ENCODE peak calls at places on chromosome 5, in six cellular contexts. W, G, Z, C, Y and X are unnamed samples.

GRCh38 chr5:62691946-62692345 is 113.3 kb downstream of the LRRC70 start:
- DNase-seq in G (no peak), Z (no peak), C (no peak), Y (no peak), W (no peak), X (no peak)

GRCh38 chr5:132273631-132274030 is 16.1 kb downstream of the PDLIM4 start:
- DNase-seq in C (no peak), Z (peak; percentile 15), Y (no peak), G (no peak), W (no peak), X (no peak)

GRCh38 chr5:36241636-36242533 is at the start of gene NADK2:
- DNase-seq in W (peak; percentile 98), C (peak; percentile 97), Y (peak; percentile 98), G (peak; percentile 98), Z (peak; percentile 95), X (peak; percentile 95)

GRCh38 chr5:167945542-167946384 is 345.7 kb upstream of the WWC1 start:
- DNase-seq in G (no peak), C (no peak), Z (peak; percentile 95), W (peak; percentile 84), Y (no peak), X (peak; percentile 46)

GRCh38 chr5:177491429-177491945 is 5.9 kb downstream of the PDLIM7 start:
- DNase-seq in Z (no peak), C (peak; percentile 38), G (no peak), Y (peak; percentile 79), W (peak; percentile 57), X (no peak)

GRCh38 chr5:114266374-114266773 is 95.5 kb upstream of the KCNN2 start:
- DNase-seq in G (no peak), W (no peak), Z (no peak), Y (no peak), C (no peak), X (no peak)

GRCh38 chr5:100595152-100595811 is 60.1 kb downstream of the FAM174A start:
- DNase-seq in Z (peak; percentile 76), G (no peak), Y (peak; percentile 96), W (peak; percentile 97), C (peak; percentile 87), X (peak; percentile 23)

GRCh38 chr5:124721336-124721735 is 25.1 kb downstream of the ZNF608 start:
- DNase-seq in W (no peak), G (no peak), C (no peak), Z (no peak), Y (no peak), X (no peak)

GRCh38 chr5:127042593-127042992 is 12.2 kb upstream of the MARCHF3 start:
- DNase-seq in W (peak; percentile 19), C (no peak), Y (peak; percentile 53), G (no peak), Z (no peak), X (no peak)

GRCh38 chr5:32690153-32690552 is 21.0 kb upstream of the NPR3 start:
- DNase-seq in Y (no peak), C (peak; percentile 41), G (no peak), W (peak; percentile 40), Z (no peak), X (no peak)

GRCh38 chr5:143143973-143144372 is 259.5 kb downstream of the NR3C1 start:
- DNase-seq in G (no peak), C (peak; percentile 22), Z (no peak), Y (no peak), W (peak; percentile 77), X (no peak)

GRCh38 chr5:35617060-35617434 is 616 bp upstream of the SPEF2 start:
- DNase-seq in Y (no peak), Z (no peak), W (no peak), G (no peak), C (no peak), X (no peak)

GRCh38 chr5:78586251-78586650 is 62.3 kb downstream of the LHFPL2 start:
- DNase-seq in W (peak; percentile 98), Z (peak; percentile 90), C (peak; percentile 90), G (peak; percentile 57), Y (peak; percentile 74), X (no peak)

GRCh38 chr5:38595149-38595725 is 38.8 kb upstream of the LIFR start:
- DNase-seq in W (peak; percentile 84), G (no peak), Z (peak; percentile 71), C (peak; percentile 44), Y (no peak), X (no peak)

GRCh38 chr5:172166030-172166429 is 22.0 kb downstream of the STK10 start:
- DNase-seq in C (no peak), Y (no peak), W (no peak), Z (no peak), G (no peak), X (no peak)

GRCh38 chr5:172163346-172163745 is 24.7 kb downstream of the STK10 start:
- DNase-seq in C (no peak), Z (no peak), G (peak; percentile 61), Y (no peak), W (peak; percentile 70), X (peak; percentile 48)

GRCh38 chr5:172165465-172165864 is 22.6 kb downstream of the STK10 start:
- DNase-seq in Y (no peak), G (no peak), Z (no peak), W (no peak), C (no peak), X (no peak)

GRCh38 chr5:172162348-172162747 is 25.7 kb downstream of the STK10 start:
- DNase-seq in W (peak; percentile 34), C (peak; percentile 28), Z (no peak), Y (no peak), G (no peak), X (no peak)

GRCh38 chr5:172164773-172165212 is 23.2 kb downstream of the STK10 start:
- DNase-seq in Z (no peak), W (peak; percentile 72), Y (no peak), G (peak; percentile 71), C (no peak), X (peak; percentile 58)
- H3K4me1 ChIP-seq in Z (peaks cover 5% of the 10 kb centered on the region), W (peaks cover 17% of the 10 kb centered on the region), Y (no peaks in the 10 kb centered on the region), G (peaks cover 43% of the 10 kb centered on the region), C (no peaks in the 10 kb centered on the region), X (peaks cover 70% of the 10 kb centered on the region)

GRCh38 chr5:134570365-134570758 is 44.9 kb downstream of the JADE2 start:
- DNase-seq in Y (no peak), G (no peak), W (no peak), Z (no peak), C (no peak), X (no peak)
- H3K36me3 ChIP-seq in Y (peaks cover 23% of the 10 kb centered on the region), G (peaks cover 70% of the 10 kb centered on the region), W (peaks cover 3% of the 10 kb centered on the region), Z (peaks cover 81% of the 10 kb centered on the region), C (peaks cover 14% of the 10 kb centered on the region), X (peaks cover 86% of the 10 kb centered on the region)

GRCh38 chr5:140341591-140341990 is 4.8 kb downstream of the HBEGF start:
- DNase-seq in G (no peak), Z (no peak), W (peak; percentile 56), Y (no peak), C (no peak), X (peak; percentile 68)
- H3K4me3 ChIP-seq in G (no peak overlapping the region), Z (no peak overlapping the region), W (no peak overlapping the region), Y (no peak overlapping the region), C (no peak overlapping the region), X (peak overlapping the region; percentile 75)

GRCh38 chr5:150142189-150142788 is 13.4 kb downstream of the PDGFRB start:
- DNase-seq in W (no peak), G (no peak), Z (no peak), Y (no peak), C (no peak), X (no peak)
- H3K4me1 ChIP-seq in W (peaks cover 84% of the 10 kb centered on the region), G (peaks cover 77% of the 10 kb centered on the region), Z (peaks cover 89% of the 10 kb centered on the region), Y (peaks cover 17% of the 10 kb centered on the region), C (peaks cover 9% of the 10 kb centered on the region), X (peaks cover 92% of the 10 kb centered on the region)

GRCh38 chr5:10403829-10404228 is 37.9 kb upstream of the ROPN1L start:
- DNase-seq in G (no peak), Z (no peak), C (no peak), Y (no peak), W (no peak), X (no peak)
- H3K36me3 ChIP-seq in G (peaks cover 69% of the 10 kb centered on the region), Z (peaks cover 85% of the 10 kb centered on the region), C (peaks cover 83% of the 10 kb centered on the region), Y (peaks cover 14% of the 10 kb centered on the region), W (peaks cover 70% of the 10 kb centered on the region), X (peaks cover 73% of the 10 kb centered on the region)

DNA sequence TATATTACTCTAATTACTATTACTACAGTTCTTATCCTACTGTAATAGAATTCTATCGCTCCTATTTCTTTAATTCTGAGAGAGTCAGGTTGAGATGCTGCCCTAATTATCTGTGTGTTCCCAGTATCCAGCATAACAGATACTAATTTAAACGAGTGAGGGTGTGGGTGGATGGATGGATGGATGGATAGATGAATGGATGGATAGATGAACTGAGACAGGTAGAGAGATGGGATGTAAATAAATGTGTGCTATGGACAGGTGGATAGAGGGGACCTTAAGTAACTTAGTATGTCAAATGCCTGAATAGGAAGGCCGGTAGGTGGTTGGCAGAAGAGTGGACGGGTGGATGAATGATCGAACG is 143.6 kb upstream of the ADRA1B start:
- DNase-seq in C (no peak), W (no peak), Z (no peak), Y (no peak), G (no peak), X (no peak)
- H3K4me3 ChIP-seq in C (peak overlapping the region; percentile 63), W (peak overlapping the region; percentile 67), Z (peak overlapping the region; percentile 35), Y (no peak overlapping the region), G (no peak overlapping the region), X (peak overlapping the region; percentile 61)

GRCh38 chr5:150649108-150649827 is 8.8 kb downstream of the SYNPO start:
- DNase-seq in C (no peak), W (no peak), Z (no peak), Y (no peak), G (no peak), X (peak; percentile 75)

GRCh38 chr5:150647275-150648251 is 7.1 kb downstream of the SYNPO start:
- DNase-seq in G (peak; percentile 92), W (no peak), Z (no peak), Y (no peak), C (no peak), X (peak; percentile 85)

GRCh38 chr5:150650713-150651000 is 10.2 kb downstream of the SYNPO start:
- DNase-seq in G (no peak), Y (no peak), W (no peak), C (no peak), Z (no peak), X (no peak)

GRCh38 chr5:150649828-150650712 is 9.6 kb downstream of the SYNPO start:
- DNase-seq in Z (no peak), G (no peak), Y (no peak), C (no peak), W (no peak), X (no peak)

DNA sequence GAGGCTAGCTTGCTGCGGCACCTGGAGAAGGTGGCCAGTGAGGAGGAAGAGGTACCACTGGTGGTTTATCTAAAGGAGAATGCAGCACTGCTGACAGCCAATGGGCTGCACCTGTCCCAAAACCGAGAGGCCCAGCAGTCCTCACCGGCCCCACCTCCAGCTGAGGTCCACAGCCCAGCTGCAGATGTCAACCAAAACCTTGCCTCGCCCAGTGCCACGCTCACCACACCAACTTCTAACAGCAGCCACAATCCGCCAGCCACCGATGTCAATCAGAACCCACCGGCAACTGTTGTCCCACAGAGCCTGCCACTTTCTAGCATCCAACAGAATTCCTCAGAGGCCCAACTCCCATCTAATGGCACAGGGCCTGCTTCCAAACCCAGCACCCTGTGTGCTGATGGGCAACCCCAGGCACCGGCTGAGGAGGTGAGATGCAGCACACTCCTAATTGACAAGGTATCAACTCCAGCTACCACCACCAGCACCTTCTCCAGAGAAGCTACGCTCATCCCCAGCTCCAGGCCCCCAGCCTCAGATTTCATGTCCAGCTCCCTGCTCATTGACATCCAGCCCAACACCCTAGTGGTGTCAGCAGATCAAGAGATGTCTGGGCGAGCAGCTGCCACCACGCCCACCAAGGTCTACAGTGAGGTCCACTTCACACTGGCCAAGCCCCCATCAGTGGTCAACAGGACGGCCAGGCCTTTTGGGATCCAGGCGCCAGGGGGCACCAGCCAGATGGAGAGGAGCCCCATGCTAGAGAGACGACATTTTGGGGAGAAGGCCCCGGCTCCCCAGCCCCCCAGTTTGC is 8.0 kb downstream of the SYNPO start:
- DNase-seq in C (no peak), G (no peak), Y (no peak), Z (no peak), W (no peak), X (no peak)
- H3K4me1 ChIP-seq in C (peaks cover 23% of the 10 kb centered on the region), G (peaks cover 96% of the 10 kb centered on the region), Y (peaks cover 19% of the 10 kb centered on the region), Z (peaks cover 32% of the 10 kb centered on the region), W (peaks cover 28% of the 10 kb centered on the region), X (peaks cover 100% of the 10 kb centered on the region)

GRCh38 chr5:148848378-148849031 is 22.1 kb downstream of the ADRB2 start:
- DNase-seq in G (no peak), Y (no peak), C (no peak), W (no peak), Z (no peak), X (no peak)
- H3K36me3 ChIP-seq in G (no peaks in the 10 kb centered on the region), Y (no peaks in the 10 kb centered on the region), C (no peaks in the 10 kb centered on the region), W (no peaks in the 10 kb centered on the region), Z (peaks cover 3% of the 10 kb centered on the region), X (no peaks in the 10 kb centered on the region)